ENCODE peak calls at places on chromosomes 2 and 18, in five cellular contexts. One of them, this sample, is unnamed.

GRCh38 chr2:177247693-177248262 is 16.7 kb downstream of the NFE2L2 start:
- DNase-seq in choroid plexus epithelial cell: no peak
- DNase-seq in GM12878: no peak
- DNase-seq in RWPE1: no peak
- DNase-seq in GM03348: no peak
- DNase-seq in this sample: no peak

GRCh38 chr2:72326759-72327158 is 179.1 kb upstream of the CYP26B1 start:
- DNase-seq in choroid plexus epithelial cell: peak; percentile 16
- DNase-seq in GM12878: no peak
- DNase-seq in RWPE1: no peak
- DNase-seq in GM03348: no peak
- DNase-seq in this sample: no peak

GRCh38 chr18:40011201-40011600 is 1943.8 kb upstream of the PIK3C3 start:
- DNase-seq in choroid plexus epithelial cell: peak; percentile 36
- DNase-seq in GM12878: no peak
- DNase-seq in RWPE1: no peak
- DNase-seq in GM03348: no peak
- DNase-seq in this sample: no peak

GRCh38 chr2:233059797-233060499 is at the start of gene INPP5D:
- DNase-seq in choroid plexus epithelial cell: no peak
- DNase-seq in GM12878: no peak
- DNase-seq in RWPE1: no peak
- DNase-seq in GM03348: no peak
- DNase-seq in this sample: peak; percentile 65

GRCh38 chr18:63365909-63366269 is 1.1 kb downstream of the KDSR start:
- DNase-seq in choroid plexus epithelial cell: peak; percentile 33
- DNase-seq in GM12878: no peak
- DNase-seq in RWPE1: no peak
- DNase-seq in GM03348: peak; percentile 27
- DNase-seq in this sample: no peak

GRCh38 chr18:70044626-70045025 is 97.0 kb upstream of the CD226 start:
- DNase-seq in choroid plexus epithelial cell: peak; percentile 98
- DNase-seq in GM12878: no peak
- DNase-seq in RWPE1: peak; percentile 94
- DNase-seq in GM03348: peak; percentile 88
- DNase-seq in this sample: no peak

GRCh38 chr2:172427990-172428840 is 829 bp downstream of the ITGA6 start:
- DNase-seq in choroid plexus epithelial cell: no peak
- DNase-seq in GM12878: no peak
- DNase-seq in RWPE1: peak; percentile 34
- DNase-seq in GM03348: peak; percentile 78
- DNase-seq in this sample: peak; percentile 35

GRCh38 chr18:3836483-3836882 is 386.5 kb downstream of the TGIF1 start:
- DNase-seq in choroid plexus epithelial cell: no peak
- DNase-seq in GM12878: no peak
- DNase-seq in RWPE1: no peak
- DNase-seq in GM03348: no peak
- DNase-seq in this sample: no peak

GRCh38 chr2:7403092-7403775 is 486.0 kb downstream of the RNF144A start:
- DNase-seq in choroid plexus epithelial cell: no peak
- DNase-seq in GM12878: no peak
- DNase-seq in RWPE1: no peak
- DNase-seq in GM03348: no peak
- DNase-seq in this sample: no peak

GRCh38 chr2:84888401-84889276 is 7.8 kb upstream of the TRABD2A start:
- DNase-seq in choroid plexus epithelial cell: peak; percentile 82
- DNase-seq in GM12878: peak; percentile 70
- DNase-seq in RWPE1: no peak
- DNase-seq in GM03348: peak; percentile 42
- DNase-seq in this sample: peak; percentile 43

GRCh38 chr2:43105586-43106562 is 120.5 kb downstream of the ZFP36L2 start:
- DNase-seq in choroid plexus epithelial cell: peak; percentile 63
- DNase-seq in GM12878: peak; percentile 35
- DNase-seq in RWPE1: no peak
- DNase-seq in GM03348: peak; percentile 81
- DNase-seq in this sample: no peak

GRCh38 chr2:25250331-25251031 is 82.1 kb upstream of the POMC start:
- DNase-seq in choroid plexus epithelial cell: peak; percentile 41
- DNase-seq in GM12878: no peak
- DNase-seq in RWPE1: peak; percentile 66
- DNase-seq in GM03348: no peak
- DNase-seq in this sample: no peak

GRCh38 chr2:165305391-165306096 is 66.3 kb downstream of the SCN2A start:
- DNase-seq in choroid plexus epithelial cell: peak; percentile 4
- DNase-seq in GM12878: no peak
- DNase-seq in RWPE1: no peak
- DNase-seq in GM03348: no peak
- DNase-seq in this sample: no peak